ENCODE peak calls at places on chromosomes 16 and 17, in ten cellular contexts. G is lung; N is HAP-1; M is CD4-positive, CD25-positive, alpha-beta regulatory T cell; T is mucosa of descending colon; E is PC-3; H is ovary; B is A549; A is small intestine; Z is effector memory CD4-positive, alpha-beta T cell. I is an unnamed sample. For H3K4me1, the result is how much of the 10 kb centered on the place peaks cover.

GRCh38 chr17:19410875-19411291 is at the start of gene RNF112:
- DNase-seq in B (no peak), T (no peak), G (no peak), N (no peak), Z (no peak), A (no peak), M (no peak), H (no peak), E (no peak), I (no peak)

GRCh38 chr16:31404353-31405064 is 11.4 kb downstream of the ITGAD start:
- DNase-seq in E (peak), M (no peak), B (peak), N (no peak), H (no peak), Z (no peak), A (no peak), T (no peak), G (no peak), I (no peak)

GRCh38 chr17:16342979-16343378 is 10.3 kb downstream of the CENPV start:
- DNase-seq in B (no peak), A (no peak), T (no peak), Z (no peak), H (no peak), M (no peak), N (no peak), G (no peak), E (peak), I (no peak)

GRCh38 chr17:46026815-46027125 is 27.7 kb downstream of the STH start:
- DNase-seq in E (no peak), B (no peak), T (no peak), M (no peak), H (no peak), A (no peak), Z (no peak), G (no peak), N (no peak), I (no peak)

GRCh38 chr16:14324581-14324980 is 253.5 kb downstream of the MRTFB start:
- DNase-seq in N (no peak), Z (no peak), T (no peak), M (no peak), B (no peak), E (no peak), A (no peak), G (no peak), H (no peak), I (no peak)

GRCh38 chr17:62626719-62627218 is 701 bp upstream of the MRC2 start:
- DNase-seq in Z (no peak), H (peak), A (no peak), N (peak), G (peak), T (no peak), E (peak), B (peak), M (no peak), I (no peak)

GRCh38 chr17:66945451-66945850 is 19.1 kb upstream of the CACNG4 start:
- DNase-seq in E (no peak), Z (no peak), G (no peak), B (no peak), N (no peak), M (no peak), T (no peak), A (no peak), H (no peak), I (no peak)

GRCh38 chr16:54847207-54847606 is 83.5 kb upstream of the IRX5 start:
- DNase-seq in H (no peak), B (no peak), T (no peak), E (no peak), M (no peak), N (no peak), Z (no peak), A (no peak), G (no peak), I (no peak)

GRCh38 chr16:69611103-69611640 is 45.4 kb downstream of the NFAT5 start:
- DNase-seq in A (no peak), N (peak), G (no peak), H (no peak), B (no peak), Z (no peak), T (no peak), E (no peak), M (no peak), I (no peak)

DNA sequence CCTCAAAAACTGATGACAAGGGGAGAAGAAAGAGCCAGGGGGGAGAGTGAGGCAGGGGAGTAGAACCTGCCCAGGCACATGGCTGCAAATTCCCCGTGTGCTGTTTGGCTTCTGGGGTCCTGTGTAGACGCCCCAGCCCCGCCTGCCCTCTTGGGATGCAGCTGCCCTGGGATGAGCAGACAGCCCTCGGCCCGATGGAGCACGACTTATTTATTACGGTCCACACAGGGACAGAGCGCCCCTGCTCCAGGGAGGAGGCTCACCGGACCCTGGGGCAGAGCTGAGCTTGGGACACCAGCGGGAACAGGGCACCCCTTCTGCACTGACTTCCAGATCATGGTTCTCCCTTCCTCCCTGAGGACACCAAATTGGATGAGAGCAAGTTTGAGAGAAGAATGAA is 9.1 kb downstream of the LDHD start:
- DNase-seq in A (no peak), M (no peak), G (no peak), B (no peak), H (no peak), N (no peak), E (no peak), Z (no peak), T (no peak), I (no peak)
- H3K4me1 ChIP-seq in A (under half), M (half or more), G (under half), B (under half), H (under half), N (under half), E (under half), Z (under half), T (under half), I (under half)

GRCh38 chr16:73048292-73049050 is 543 bp upstream of the ZFHX3 start:
- DNase-seq in Z (no peak), M (no peak), N (no peak), T (peak), B (no peak), G (peak), H (peak), A (no peak), E (peak), I (no peak)

GRCh38 chr16:73049051-73049910 is 1.4 kb upstream of the ZFHX3 start:
- DNase-seq in G (no peak), M (no peak), E (no peak), T (no peak), A (no peak), Z (no peak), B (no peak), H (no peak), N (no peak), I (no peak)

GRCh38 chr16:73047221-73047535 is 750 bp downstream of the ZFHX3 start:
- DNase-seq in B (no peak), Z (no peak), A (no peak), G (no peak), E (no peak), T (no peak), H (no peak), M (no peak), N (no peak), I (no peak)

GRCh38 chr16:73047536-73048291 is at the start of gene ZFHX3:
- DNase-seq in H (peak), E (peak), Z (peak), N (peak), M (no peak), G (peak), A (peak), B (no peak), T (peak), I (no peak)

DNA sequence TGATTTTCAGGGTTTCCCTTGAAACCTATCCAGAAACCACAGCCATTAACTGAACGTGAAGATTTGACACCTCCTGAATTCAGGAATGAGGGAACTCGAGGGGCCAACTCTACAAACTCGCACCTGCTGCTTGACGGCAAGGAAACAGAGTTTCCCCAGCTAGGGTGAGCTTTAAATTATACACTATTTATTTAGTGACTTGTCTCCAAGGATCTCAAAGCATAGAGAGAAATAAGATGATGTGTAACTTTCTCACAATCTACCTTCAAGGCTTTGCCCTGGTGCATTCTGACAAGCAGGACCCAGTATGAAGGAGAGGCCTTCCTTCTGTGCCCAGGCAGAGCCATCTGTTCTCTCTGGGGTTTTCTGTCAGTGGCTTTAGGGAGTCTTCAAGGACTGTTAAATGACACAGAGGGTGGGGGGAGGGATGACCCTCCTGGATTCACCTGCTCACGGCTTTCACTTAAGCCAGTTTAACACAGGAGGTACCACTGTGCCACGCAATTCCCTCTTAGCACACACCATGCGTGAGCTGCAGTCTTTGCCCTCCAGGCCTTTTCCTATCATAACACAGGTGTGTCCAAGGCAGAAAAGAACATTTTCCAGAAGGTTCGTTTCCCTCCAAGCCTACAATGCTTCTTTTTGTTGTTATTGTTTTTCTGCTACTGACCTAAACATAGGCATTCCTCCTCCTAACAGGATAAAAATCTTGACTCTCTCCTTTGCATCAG is 1.3 kb downstream of the ZFHX3 start:
- DNase-seq in M (no peak), A (no peak), N (no peak), E (peak), B (no peak), G (no peak), H (no peak), T (no peak), Z (no peak), I (no peak)
- H3K4me3 ChIP-seq in M (no peak), A (no peak), N (peak), E (peak), B (peak), G (no peak), H (peak), T (no peak), Z (no peak), I (no peak)

GRCh38 chr16:57263585-57264351 is 18.7 kb downstream of the ARL2BP start:
- DNase-seq in N (no peak), E (no peak), H (no peak), A (no peak), Z (no peak), T (no peak), B (no peak), G (no peak), M (no peak), I (no peak)
- H3K4me1 ChIP-seq in N (under half), E (under half), H (under half), A (under half), Z (under half), T (under half), B (under half), G (under half), M (under half), I (half or more)

GRCh38 chr16:56781565-56781964 is 51.6 kb downstream of the NUP93 start:
- DNase-seq in E (no peak), H (no peak), A (no peak), M (no peak), N (no peak), B (no peak), G (no peak), T (no peak), Z (no peak), I (no peak)
- H3K4me3 ChIP-seq in E (no peak), H (no peak), A (no peak), M (no peak), N (no peak), B (no peak), G (no peak), T (no peak), Z (no peak), I (no peak)

GRCh38 chr16:66004706-66005105 is 361.8 kb upstream of the CDH5 start:
- DNase-seq in G (no peak), M (no peak), N (no peak), H (no peak), Z (no peak), E (no peak), T (no peak), B (no peak), A (no peak), I (no peak)
- H3K4me1 ChIP-seq in G (under half), M (under half), N (under half), H (under half), Z (under half), E (under half), T (under half), B (under half), A (under half), I (under half)

DNA sequence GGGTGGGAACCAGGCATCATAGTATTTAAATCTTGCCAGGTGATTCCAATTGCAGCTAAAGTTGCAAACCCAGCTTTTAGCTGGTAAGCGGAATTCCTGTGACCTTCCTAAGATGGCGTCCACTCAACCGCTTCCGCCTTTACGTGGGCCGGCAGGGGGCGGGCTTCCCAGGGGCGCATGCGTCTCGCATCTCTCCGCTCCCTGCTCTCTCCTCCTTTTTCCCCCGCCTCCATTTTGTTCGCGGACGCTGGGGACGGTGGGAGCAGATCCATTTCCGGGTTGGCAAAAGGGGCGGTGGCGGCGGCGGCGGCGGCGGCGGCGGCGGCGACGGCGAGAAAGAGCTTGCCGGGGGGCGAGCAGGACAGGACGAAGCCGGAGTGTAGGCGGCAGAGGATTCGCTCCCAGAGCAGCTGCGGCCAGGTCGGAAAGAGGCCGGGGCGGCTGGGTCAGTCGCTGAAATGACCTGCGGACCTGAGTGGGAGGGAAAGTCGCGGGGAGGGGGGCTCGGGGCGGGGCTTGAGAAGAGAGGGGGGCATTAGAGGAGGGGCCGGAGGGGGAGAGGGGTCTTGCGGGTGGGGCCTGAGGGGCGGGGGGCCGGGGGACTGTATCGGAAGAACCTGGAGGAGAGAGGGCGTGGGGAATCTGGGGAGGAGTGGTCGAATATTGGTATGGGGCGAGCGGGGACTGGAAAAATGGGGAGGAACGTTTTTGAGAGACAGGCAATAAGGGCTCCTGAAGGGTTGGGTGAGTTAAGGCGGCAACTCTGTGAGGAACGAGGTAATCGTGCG is at the start of gene WIPF2:
- DNase-seq in G (peak), B (peak), M (peak), A (peak), T (peak), H (peak), E (peak), Z (peak), N (peak), I (peak)
- H3K4me3 ChIP-seq in G (peak), B (peak), M (peak), A (peak), T (peak), H (peak), E (peak), Z (peak), N (peak), I (peak)

GRCh38 chr17:5027299-5027698 is 7.9 kb downstream of the SLC52A1 start:
- DNase-seq in M (no peak), A (no peak), E (no peak), B (no peak), G (no peak), N (no peak), T (no peak), H (no peak), Z (no peak), I (no peak)
- H3K4me1 ChIP-seq in M (under half), A (under half), E (under half), B (under half), G (under half), N (under half), T (under half), H (under half), Z (under half), I (under half)

GRCh38 chr16:381788-382717 is at the start of gene PGAP6:
- DNase-seq in N (no peak), G (no peak), A (peak), M (peak), B (no peak), H (peak), E (peak), Z (peak), T (peak), I (peak)

GRCh38 chr16:379183-379960 is 2.4 kb downstream of the PGAP6 start:
- DNase-seq in B (no peak), N (no peak), A (peak), E (no peak), Z (no peak), T (peak), M (no peak), G (peak), H (peak), I (no peak)

GRCh38 chr16:380837-381787 is 666 bp downstream of the PGAP6 start:
- DNase-seq in A (peak), Z (no peak), N (no peak), G (no peak), E (no peak), H (peak), M (no peak), T (peak), B (no peak), I (no peak)

GRCh38 chr16:378821-379182 is 3.0 kb downstream of the PGAP6 start:
- DNase-seq in A (no peak), G (no peak), M (no peak), E (no peak), N (no peak), H (no peak), Z (no peak), B (no peak), T (no peak), I (no peak)

GRCh38 chr16:379961-380836 is 1.6 kb downstream of the PGAP6 start:
- DNase-seq in M (no peak), Z (no peak), B (no peak), E (no peak), G (no peak), H (peak), A (no peak), N (no peak), T (peak), I (no peak)
- H3K4me3 ChIP-seq in M (peak), Z (peak), B (peak), E (peak), G (no peak), H (peak), A (peak), N (peak), T (no peak), I (peak)

DNA sequence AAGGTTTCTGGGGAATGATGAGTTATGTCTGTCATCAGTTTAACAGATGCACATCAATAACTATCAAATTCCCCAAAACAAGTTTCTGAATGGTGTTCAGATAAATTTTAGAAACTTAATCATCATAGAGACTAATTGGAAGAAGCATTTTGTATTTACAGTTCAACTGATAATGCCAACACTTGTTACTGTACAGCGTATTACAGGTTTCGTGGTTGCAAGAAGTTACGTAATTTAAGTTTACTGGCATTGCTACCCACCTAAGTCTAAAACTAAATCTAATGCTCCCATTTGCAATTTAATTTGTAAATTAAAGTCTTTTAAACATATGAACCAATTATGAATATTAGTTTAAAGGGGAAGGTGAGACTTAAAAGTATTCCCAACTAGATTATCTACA is 3.0 kb downstream of the SRSF1 start:
- DNase-seq in N (no peak), H (no peak), G (no peak), M (no peak), E (no peak), T (no peak), B (no peak), Z (no peak), A (no peak), I (no peak)
- H3K4me1 ChIP-seq in N (under half), H (under half), G (under half), M (under half), E (under half), T (under half), B (half or more), Z (under half), A (under half), I (under half)

I was measured in CD8-positive, alpha-beta memory T cell.